ENCODE peak calls at places on chromosomes 3 and 15, in five cellular contexts. V, P, U, T and L are unnamed samples.

GRCh38 chr3:71162221-71162620 is 421.3 kb downstream of the FOXP1 start:
- DNase-seq in V (no peak), P (no peak), U (no peak), T (no peak), L (no peak)

GRCh38 chr3:17775073-17775472 is 32.6 kb upstream of the TBC1D5 start:
- DNase-seq in V (no peak), P (no peak), U (no peak), T (no peak), L (no peak)

GRCh38 chr3:52532517-52532837 is 1.2 kb downstream of the NT5DC2 start:
- DNase-seq in V (peak), P (peak), U (peak), T (no peak), L (no peak)

GRCh38 chr3:186909078-186909853 is 21.1 kb upstream of the ST6GAL1 start:
- DNase-seq in V (no peak), P (no peak), U (no peak), T (no peak), L (peak)

GRCh38 chr3:33131328-33132018 is 17.7 kb downstream of the CRTAP start:
- DNase-seq in V (peak), P (no peak), U (no peak), T (no peak), L (peak)

GRCh38 chr15:69161878-69162213 is 1.4 kb downstream of the GLCE start:
- DNase-seq in V (no peak), P (no peak), U (no peak), T (no peak), L (no peak)

GRCh38 chr15:61796056-61796455 is 264.2 kb downstream of the VPS13C start:
- DNase-seq in V (no peak), P (no peak), U (no peak), T (no peak), L (no peak)

GRCh38 chr3:188244395-188244861 is 90.5 kb downstream of the LPP start:
- DNase-seq in V (no peak), P (no peak), U (no peak), T (no peak), L (peak)

GRCh38 chr3:144556392-144556791 is 584.8 kb downstream of the DIPK2A start:
- DNase-seq in V (no peak), P (no peak), U (no peak), T (no peak), L (peak)

GRCh38 chr3:66428733-66429132 is 72.1 kb downstream of the LRIG1 start:
- DNase-seq in V (peak), P (no peak), U (peak), T (no peak), L (no peak)

GRCh38 chr3:52455283-52456168 is at the start of gene NISCH:
- DNase-seq in V (peak), P (peak), U (peak), T (peak), L (peak)

GRCh38 chr3:44832965-44833364 is 28.7 kb upstream of the TMEM42 start:
- DNase-seq in V (no peak), P (no peak), U (no peak), T (no peak), L (no peak)

GRCh38 chr3:10783360-10784346 is 32.4 kb upstream of the SLC6A11 start:
- DNase-seq in V (peak), P (peak), U (peak), T (no peak), L (peak)

GRCh38 chr15:58392611-58393161 is 39.1 kb upstream of the LIPC start:
- DNase-seq in V (no peak), P (no peak), U (no peak), T (no peak), L (peak)

GRCh38 chr3:27669505-27670085 is 52.5 kb downstream of the EOMES start:
- DNase-seq in V (no peak), P (no peak), U (no peak), T (no peak), L (no peak)

DNA sequence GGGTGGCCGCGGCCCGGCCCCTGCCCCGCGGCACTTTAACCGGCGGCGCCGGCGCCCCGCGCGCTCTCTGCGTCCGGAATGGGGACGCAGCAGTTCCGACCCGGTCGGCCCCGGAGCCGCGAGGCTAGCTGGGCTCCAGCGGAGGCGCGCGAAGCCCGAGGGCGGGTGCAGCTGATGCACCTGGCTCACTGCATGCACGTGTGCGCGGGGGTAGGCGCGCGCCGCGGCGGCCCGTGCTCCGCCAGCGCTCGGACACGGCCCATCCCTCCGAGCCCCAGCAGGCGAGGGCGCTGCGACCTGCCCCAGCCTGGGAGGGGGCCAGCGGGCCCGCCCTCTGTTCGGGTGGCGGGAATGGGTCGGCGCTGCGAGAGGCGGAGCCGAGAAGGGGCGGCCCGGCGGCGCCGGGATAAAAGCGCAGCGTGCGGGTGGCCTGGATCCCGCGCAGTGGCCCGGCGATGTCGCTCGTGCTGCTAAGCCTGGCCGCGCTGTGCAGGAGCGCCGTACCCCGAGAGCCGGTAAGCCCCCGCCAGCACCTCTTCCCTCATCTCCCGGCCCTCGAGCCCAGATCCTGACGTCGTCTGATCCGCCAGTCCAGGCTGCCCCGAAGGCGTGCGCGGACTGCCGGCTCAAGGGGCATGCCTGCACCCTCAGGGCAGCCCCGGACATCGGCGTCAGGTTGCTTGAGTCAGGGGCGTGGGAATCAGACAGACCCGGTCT is at the start of the genes CHDH and IL17RB:
- DNase-seq in V (peak), P (no peak), U (no peak), T (peak), L (peak)
- H3K4me3 ChIP-seq in V (peak), P (peak), U (peak), T (peak), L (peak)

DNA sequence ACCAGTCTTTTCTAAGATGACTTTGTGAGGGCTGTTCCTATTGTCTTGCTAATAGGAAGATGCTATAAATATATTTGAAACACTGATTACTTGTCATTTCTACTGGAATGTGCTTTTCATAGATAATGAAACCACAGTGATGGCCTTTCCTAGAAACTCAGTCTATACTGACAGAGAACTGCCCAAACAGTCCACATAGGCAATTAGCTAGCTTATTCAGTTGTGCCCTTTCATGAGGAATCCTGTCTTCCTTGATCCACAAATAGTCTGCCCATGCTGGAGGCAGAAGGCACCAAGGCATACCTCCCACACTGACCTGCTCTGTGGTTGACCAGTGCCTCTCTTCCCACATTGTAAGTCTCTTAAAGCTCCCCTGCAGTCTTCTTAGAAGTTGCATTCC is 135.9 kb downstream of the CMSS1 start:
- DNase-seq in V (no peak), P (no peak), U (no peak), T (no peak), L (no peak)
- H3K27ac ChIP-seq in V (no peak), P (no peak), U (no peak), T (no peak), L (no peak)

DNA sequence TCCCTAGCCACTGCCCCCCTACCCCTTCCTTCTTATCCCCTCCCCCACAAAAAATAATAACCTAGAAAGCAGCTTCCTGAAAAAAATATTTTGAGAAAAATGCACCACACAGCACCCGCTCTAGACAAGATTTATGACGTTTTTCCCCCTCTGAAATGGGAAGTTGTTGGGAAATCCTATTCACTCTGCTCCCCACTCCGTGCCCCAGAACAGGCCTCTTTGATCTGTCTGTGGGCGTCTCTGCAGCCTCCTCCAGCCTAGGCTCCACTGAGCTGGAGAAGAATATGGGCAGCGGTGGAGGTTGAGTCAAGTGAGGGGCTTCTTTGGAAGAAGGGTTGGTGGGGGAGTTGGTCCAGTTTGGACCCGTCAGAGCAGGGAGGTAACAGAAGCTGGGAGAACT is 28.5 kb upstream of the POLG start:
- DNase-seq in V (no peak), P (no peak), U (no peak), T (no peak), L (no peak)
- H3K4me3 ChIP-seq in V (peak), P (no peak), U (no peak), T (no peak), L (no peak)

DNA sequence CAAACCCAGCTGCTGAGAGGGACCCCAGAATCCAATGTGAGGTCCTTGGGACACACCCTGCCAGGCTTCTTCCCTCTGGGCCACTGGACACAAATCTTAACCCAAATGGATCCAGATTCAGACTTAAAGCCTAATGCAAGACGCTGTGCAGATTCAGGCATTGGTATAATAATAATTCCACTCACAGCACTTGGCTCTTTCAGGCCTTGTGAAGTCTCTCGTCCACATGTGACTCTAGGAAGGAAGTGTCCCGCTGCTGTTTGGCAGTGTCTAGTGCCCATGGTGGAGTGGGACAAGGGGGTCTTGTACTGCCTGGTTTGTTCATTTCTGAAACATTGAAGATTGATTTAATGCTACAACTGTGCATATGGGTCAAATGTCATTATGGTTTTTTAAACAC is 14.3 kb upstream of the ARHGAP31 start:
- DNase-seq in V (no peak), P (no peak), U (no peak), T (no peak), L (no peak)
- H3K27ac ChIP-seq in V (no peak), P (peak), U (peak), T (no peak), L (peak)

GRCh38 chr3:23966308-23966707 is 21.2 kb downstream of the NR1D2 start:
- DNase-seq in V (no peak), P (no peak), U (no peak), T (no peak), L (no peak)
- H3K4me3 ChIP-seq in V (no peak), P (no peak), U (no peak), T (no peak), L (no peak)

GRCh38 chr3:39254806-39255449 is 24.9 kb downstream of the CX3CR1 start:
- DNase-seq in V (no peak), P (no peak), U (no peak), T (no peak), L (no peak)

GRCh38 chr3:39251576-39251975 is 28.3 kb downstream of the CX3CR1 start:
- DNase-seq in V (no peak), P (no peak), U (no peak), T (no peak), L (no peak)

GRCh38 chr3:39250116-39250747 is 29.6 kb downstream of the CX3CR1 start:
- DNase-seq in V (no peak), P (no peak), U (no peak), T (no peak), L (no peak)

GRCh38 chr3:39249453-39250115 is 30.3 kb downstream of the CX3CR1 start:
- DNase-seq in V (no peak), P (no peak), U (no peak), T (no peak), L (no peak)
- H3K27ac ChIP-seq in V (no peak), P (no peak), U (no peak), T (no peak), L (no peak)

GRCh38 chr3:193240436-193240849 is 579 bp upstream of the PLAAT1 start:
- DNase-seq in V (peak), P (no peak), U (no peak), T (no peak), L (no peak)
- H3K4me3 ChIP-seq in V (peak), P (peak), U (peak), T (peak), L (peak)

DNA sequence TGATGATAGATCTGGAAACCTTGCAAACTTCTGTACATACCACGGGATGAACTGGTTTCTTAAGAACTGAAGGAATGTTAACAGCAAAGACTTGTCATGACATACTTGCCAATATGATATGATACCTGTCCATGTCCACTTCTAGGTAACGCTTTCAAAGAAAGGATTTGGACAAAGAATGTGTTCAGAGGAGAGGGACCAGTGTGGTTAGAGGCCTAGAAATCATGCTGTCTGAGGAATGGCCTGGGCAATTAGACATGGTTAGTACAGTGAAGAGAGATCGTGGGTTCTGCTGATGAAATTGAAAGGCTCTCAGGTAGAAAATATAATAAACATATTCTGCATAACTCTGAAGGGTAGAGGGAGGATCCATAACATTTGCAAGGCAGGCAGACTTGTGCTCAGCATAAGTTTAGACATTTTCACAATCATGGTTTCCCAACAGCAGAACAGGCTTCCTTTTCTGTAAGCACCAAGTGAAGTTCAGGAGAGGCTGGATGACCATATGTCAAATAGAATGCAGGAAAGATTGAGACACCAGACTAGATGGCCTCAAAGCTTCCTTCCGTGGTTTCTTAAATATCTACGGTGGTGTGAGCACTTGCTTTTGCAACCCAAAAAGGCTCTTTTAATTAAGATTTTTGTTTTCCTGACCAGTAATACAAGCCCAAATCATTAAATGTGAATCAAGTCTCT is 39.9 kb downstream of the TGFBR2 start:
- DNase-seq in V (no peak), P (no peak), U (no peak), T (no peak), L (no peak)
- H3K27ac ChIP-seq in V (no peak), P (peak), U (no peak), T (peak), L (peak)